ENCODE peak calls at places on chromosomes 4 and X, in eight cellular contexts. Y is activated T-cell treated with anti-CD3 and anti-CD28 coated beads for 1 hour, S is activated T-helper 1 cell treated with Interleukin-2 at 50 U/mL for 16 hours, C is ACHN, P is tibial artery, G is kidney tubule cell, T is NCI-H1092, A is Karpas-422. F is an unnamed sample.

GRCh38 chr4:81684357-81684756 is 212.7 kb upstream of the RASGEF1B start:
- DNase-seq in Y (no peak), S (no peak), C (no peak), P (no peak), G (no peak), T (no peak), A (no peak), F (no peak)

GRCh38 chr4:94304365-94304971 is 38.2 kb downstream of the HPGDS start:
- DNase-seq in Y (no peak), S (no peak), C (peak), P (no peak), G (peak), T (no peak), A (peak), F (no peak)

GRCh38 chr4:139828966-139829662 is 163.5 kb downstream of the MGST2 start:
- DNase-seq in Y (no peak), S (no peak), C (no peak), P (no peak), G (peak), T (no peak), A (no peak), F (no peak)

GRCh38 chrX:1242901-1243402 is 25.7 kb upstream of the CSF2RA start:
- DNase-seq in Y (no peak), S (no peak), C (no peak), P (no peak), G (peak), T (no peak), A (no peak), F (peak)

GRCh38 chrX:9379697-9380551 is 84.9 kb upstream of the TBL1X start:
- DNase-seq in Y (no peak), S (no peak), C (no peak), P (no peak), G (peak), T (no peak), A (no peak), F (no peak)

GRCh38 chrX:110665636-110666035 is 130.0 kb downstream of the CHRDL1 start:
- DNase-seq in Y (no peak), S (no peak), C (peak), P (peak), G (peak), T (no peak), A (peak), F (no peak)

GRCh38 chrX:119698835-119699234 is 5.9 kb upstream of the SEPTIN6 start:
- DNase-seq in Y (no peak), S (no peak), C (peak), P (no peak), G (peak), T (peak), A (peak), F (no peak)

GRCh38 chrX:14777484-14777883 is 95.4 kb downstream of the FANCB start:
- DNase-seq in Y (no peak), S (no peak), C (no peak), P (no peak), G (no peak), T (no peak), A (no peak), F (no peak)

GRCh38 chr4:68865760-68866159 is 50.0 kb downstream of the UGT2B10 start:
- DNase-seq in Y (no peak), S (no peak), C (no peak), P (no peak), G (no peak), T (no peak), A (no peak), F (no peak)

F was measured in chondrocyte.